ENCODE peak calls at places on chromosomes 7 and 10, in four cellular contexts. One of them, this sample, is unnamed. For H3K4me1, the result is how much of the 10 kb centered on the place peaks cover.

GRCh38 chr7:158838238-158838637 is 8.9 kb upstream of the ESYT2 start:
- DNase-seq in Peyer's patch: no peak
- DNase-seq in IMR-90: no peak
- DNase-seq in adipocyte: no peak
- DNase-seq in this sample: no peak

GRCh38 chr7:17095001-17095574 is 203.4 kb upstream of the AHR start:
- DNase-seq in IMR-90: no peak
- DNase-seq in adipocyte: peak
- DNase-seq in Peyer's patch: no peak
- DNase-seq in this sample: no peak

GRCh38 chr7:5429253-5429856 is 5.7 kb upstream of the TNRC18 start:
- DNase-seq in Peyer's patch: no peak
- DNase-seq in IMR-90: peak
- DNase-seq in adipocyte: peak
- DNase-seq in this sample: peak

GRCh38 chr10:93199221-93199681 is 125.6 kb downstream of the CYP26A1 start:
- DNase-seq in Peyer's patch: peak
- DNase-seq in adipocyte: peak
- DNase-seq in IMR-90: peak
- DNase-seq in this sample: peak

GRCh38 chr10:42955493-42955889 is 121.4 kb upstream of the RET start:
- DNase-seq in adipocyte: no peak
- DNase-seq in IMR-90: no peak
- DNase-seq in Peyer's patch: no peak
- DNase-seq in this sample: no peak

GRCh38 chr10:43249962-43250624 is 16.8 kb downstream of the RASGEF1A start:
- DNase-seq in adipocyte: no peak
- DNase-seq in Peyer's patch: no peak
- DNase-seq in IMR-90: no peak
- DNase-seq in this sample: peak

GRCh38 chr7:46685051-46685450 is 764.0 kb upstream of the IGFBP3 start:
- DNase-seq in IMR-90: no peak
- DNase-seq in Peyer's patch: no peak
- DNase-seq in adipocyte: no peak
- DNase-seq in this sample: no peak

GRCh38 chr10:74903491-74903890 is 77.1 kb downstream of the KAT6B start:
- DNase-seq in IMR-90: no peak
- DNase-seq in Peyer's patch: no peak
- DNase-seq in adipocyte: no peak
- DNase-seq in this sample: no peak

GRCh38 chr7:151012031-151012692 is 12.1 kb downstream of the ATG9B start:
- DNase-seq in IMR-90: peak
- DNase-seq in Peyer's patch: no peak
- DNase-seq in adipocyte: no peak
- DNase-seq in this sample: no peak

GRCh38 chr7:140656548-140657515 is 15.9 kb upstream of the ADCK2 start:
- DNase-seq in Peyer's patch: peak
- DNase-seq in adipocyte: peak
- DNase-seq in IMR-90: peak
- DNase-seq in this sample: peak

GRCh38 chr10:83522456-83522855 is 616.9 kb upstream of the GHITM start:
- DNase-seq in IMR-90: no peak
- DNase-seq in Peyer's patch: no peak
- DNase-seq in adipocyte: no peak
- DNase-seq in this sample: no peak

GRCh38 chr7:108166687-108167086 is 36.5 kb upstream of the LAMB4 start:
- DNase-seq in IMR-90: no peak
- DNase-seq in adipocyte: no peak
- DNase-seq in Peyer's patch: no peak
- DNase-seq in this sample: no peak

GRCh38 chr10:49560526-49560925 is 21.6 kb upstream of the ERCC6 start:
- DNase-seq in adipocyte: no peak
- DNase-seq in IMR-90: no peak
- DNase-seq in Peyer's patch: no peak
- DNase-seq in this sample: no peak

GRCh38 chr10:96645191-96645721 is 58.4 kb upstream of the TM9SF3 start:
- DNase-seq in Peyer's patch: peak
- DNase-seq in adipocyte: no peak
- DNase-seq in IMR-90: peak
- DNase-seq in this sample: no peak

GRCh38 chr7:117259626-117260025 is 63.2 kb downstream of the WNT2 start:
- DNase-seq in IMR-90: peak
- DNase-seq in adipocyte: peak
- DNase-seq in Peyer's patch: no peak
- DNase-seq in this sample: no peak

GRCh38 chr7:80622531-80622930 is 15.9 kb upstream of the CD36 start:
- DNase-seq in adipocyte: peak
- DNase-seq in IMR-90: peak
- DNase-seq in Peyer's patch: no peak
- DNase-seq in this sample: no peak

GRCh38 chr10:35887686-35888085 is 245.6 kb upstream of the FZD8 start:
- DNase-seq in adipocyte: no peak
- DNase-seq in Peyer's patch: no peak
- DNase-seq in IMR-90: no peak
- DNase-seq in this sample: no peak

GRCh38 chr10:59060852-59061251 is 115.6 kb upstream of the PHYHIPL start:
- DNase-seq in Peyer's patch: no peak
- DNase-seq in IMR-90: no peak
- DNase-seq in adipocyte: no peak
- DNase-seq in this sample: no peak

GRCh38 chr7:151550601-151551286 is 31.0 kb upstream of the RHEB start:
- DNase-seq in adipocyte: no peak
- DNase-seq in IMR-90: peak
- DNase-seq in Peyer's patch: no peak
- DNase-seq in this sample: no peak

GRCh38 chr7:155979994-155980393 is 167.7 kb upstream of the SHH start:
- DNase-seq in IMR-90: no peak
- DNase-seq in Peyer's patch: no peak
- DNase-seq in adipocyte: no peak
- DNase-seq in this sample: peak

DNA sequence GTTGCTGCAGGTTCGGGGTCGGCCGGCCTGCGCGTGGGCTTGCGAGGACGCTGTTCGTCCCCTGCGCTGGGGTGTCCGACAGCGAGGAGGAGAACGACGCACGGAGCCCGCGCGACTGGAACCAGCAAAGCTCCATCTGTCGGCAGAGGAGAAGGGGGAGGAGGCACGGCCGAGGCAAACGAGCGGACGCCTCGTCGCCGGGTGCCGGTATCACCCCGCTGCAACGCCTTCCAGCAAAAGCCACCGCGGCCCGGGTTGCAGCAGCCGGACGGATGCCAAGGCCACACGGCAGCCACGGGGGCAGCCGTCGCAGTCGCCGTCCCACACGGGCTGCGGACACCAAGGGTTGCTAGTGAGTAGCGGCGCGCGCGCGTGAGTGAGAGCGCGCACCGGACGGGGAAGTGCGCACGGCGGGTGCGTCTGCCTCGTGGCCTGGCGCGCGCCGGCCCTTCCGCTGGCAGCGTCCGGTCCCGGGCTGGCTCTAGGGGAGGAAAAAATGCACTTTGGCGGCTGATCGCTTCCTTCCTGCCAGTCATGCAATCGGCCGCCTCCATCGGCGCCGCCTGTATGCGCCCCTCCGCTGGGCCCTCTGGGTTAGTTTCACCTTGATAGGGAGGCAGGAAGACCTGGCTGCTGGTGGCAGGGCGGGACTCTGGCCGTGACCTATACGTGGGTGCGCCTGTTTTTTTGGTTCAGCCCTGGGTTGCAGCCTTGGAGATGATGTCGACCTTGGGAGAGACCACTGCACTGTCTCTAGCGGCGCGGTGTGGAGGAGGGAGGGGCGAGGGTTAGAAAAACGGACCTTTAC is 446 bp downstream of the STAMBPL1 start:
- DNase-seq in IMR-90: peak
- DNase-seq in Peyer's patch: peak
- DNase-seq in adipocyte: peak
- DNase-seq in this sample: peak
- H3K4me1 ChIP-seq in IMR-90: under half
- H3K4me1 ChIP-seq in Peyer's patch: under half
- H3K4me1 ChIP-seq in adipocyte: under half
- H3K4me1 ChIP-seq in this sample: under half

GRCh38 chr10:69338133-69338456 is 59.8 kb downstream of the HK1 start:
- DNase-seq in adipocyte: no peak
- DNase-seq in Peyer's patch: no peak
- DNase-seq in IMR-90: no peak
- DNase-seq in this sample: no peak

GRCh38 chr10:69336952-69337311 is 58.6 kb downstream of the HK1 start:
- DNase-seq in adipocyte: no peak
- DNase-seq in IMR-90: no peak
- DNase-seq in Peyer's patch: no peak
- DNase-seq in this sample: no peak

GRCh38 chr10:69338547-69339450 is 60.5 kb downstream of the HK1 start:
- DNase-seq in adipocyte: no peak
- DNase-seq in IMR-90: no peak
- DNase-seq in Peyer's patch: no peak
- DNase-seq in this sample: no peak

GRCh38 chr10:69335613-69336012 is 57.3 kb downstream of the HK1 start:
- DNase-seq in adipocyte: no peak
- DNase-seq in Peyer's patch: no peak
- DNase-seq in IMR-90: no peak
- DNase-seq in this sample: no peak

DNA sequence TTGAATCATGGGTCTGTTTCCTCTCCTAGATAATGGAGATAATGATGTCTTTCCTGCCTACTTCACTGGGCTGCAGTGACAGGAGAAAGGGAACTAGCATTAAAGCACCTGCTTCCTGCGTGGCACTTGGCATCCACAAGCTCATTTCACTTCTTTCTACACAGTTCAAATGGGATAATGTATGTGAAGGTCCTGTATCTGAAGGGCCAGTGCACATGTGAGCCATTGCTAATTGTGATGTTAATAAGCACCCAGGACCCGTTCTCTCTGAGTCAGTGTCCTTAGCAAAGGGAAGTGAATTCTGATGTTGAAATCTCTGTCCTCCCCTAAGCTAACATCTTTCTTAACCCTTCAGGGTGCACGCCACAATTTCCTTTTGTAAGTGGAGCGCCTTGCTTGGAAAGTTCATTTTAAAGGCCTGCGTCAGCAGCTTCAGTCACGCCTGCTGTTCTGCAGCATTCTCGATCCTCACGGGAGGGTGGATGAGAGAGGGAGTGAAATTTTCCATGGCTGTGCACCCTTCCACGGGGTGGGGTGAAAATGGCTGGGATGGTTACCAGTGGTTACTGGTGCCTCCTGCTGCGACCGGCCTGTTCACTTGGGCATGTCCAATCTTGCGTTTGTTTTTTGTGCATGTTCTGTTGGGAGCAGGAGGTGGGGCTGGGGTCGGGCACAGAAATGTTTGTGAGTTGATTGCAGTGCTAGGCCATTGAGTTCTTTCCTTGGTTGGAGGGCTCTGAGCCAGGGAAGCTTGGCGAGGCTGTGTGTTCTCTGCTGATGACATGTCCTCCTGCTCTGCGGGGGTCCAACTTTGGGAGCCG is 59.2 kb downstream of the HK1 start:
- DNase-seq in IMR-90: peak
- DNase-seq in Peyer's patch: no peak
- DNase-seq in adipocyte: peak
- DNase-seq in this sample: no peak
- H3K4me1 ChIP-seq in IMR-90: under half
- H3K4me1 ChIP-seq in Peyer's patch: under half
- H3K4me1 ChIP-seq in adipocyte: half or more
- H3K4me1 ChIP-seq in this sample: under half

DNA sequence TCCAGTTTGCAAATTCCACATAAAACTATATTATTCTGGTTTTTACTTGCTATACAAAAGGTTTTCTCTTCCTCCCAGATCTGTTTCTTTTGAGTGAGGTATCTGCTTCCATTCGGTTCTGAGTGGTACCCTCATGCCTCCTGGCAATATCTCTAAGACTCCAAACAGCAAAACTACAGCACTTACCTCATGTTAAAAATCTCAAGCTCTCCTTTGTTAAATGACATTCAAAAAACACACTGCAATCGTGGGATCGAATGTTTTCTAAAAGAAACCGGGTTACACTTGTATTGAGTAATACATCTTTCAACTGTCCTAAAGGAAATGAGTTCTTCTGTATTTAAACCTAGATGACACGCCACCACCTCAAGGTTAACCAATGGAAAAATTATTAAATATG is 11.1 kb downstream of the YWHAG start:
- DNase-seq in Peyer's patch: no peak
- DNase-seq in IMR-90: no peak
- DNase-seq in adipocyte: no peak
- DNase-seq in this sample: no peak
- H3K4me1 ChIP-seq in Peyer's patch: under half
- H3K4me1 ChIP-seq in IMR-90: under half
- H3K4me1 ChIP-seq in adipocyte: under half
- H3K4me1 ChIP-seq in this sample: half or more

GRCh38 chr10:29502351-29502750 is 132.4 kb downstream of the SVIL start:
- DNase-seq in Peyer's patch: no peak
- DNase-seq in adipocyte: no peak
- DNase-seq in IMR-90: no peak
- DNase-seq in this sample: no peak
- H3K4me1 ChIP-seq in Peyer's patch: under half
- H3K4me1 ChIP-seq in adipocyte: under half
- H3K4me1 ChIP-seq in IMR-90: under half
- H3K4me1 ChIP-seq in this sample: under half